ENCODE peak calls at places on chromosome 19, in five cellular contexts. One of them, this sample, is unnamed.

GRCh38 chr19:11832253-11832912 is 16.1 kb upstream of the ZNF439 start:
- DNase-seq in lung: no peak
- DNase-seq in brain microvascular endothelial cell: no peak
- DNase-seq in psoas muscle: no peak
- DNase-seq in tibial artery: no peak
- DNase-seq in this sample: no peak

GRCh38 chr19:10228925-10229324 is 2.2 kb downstream of the S1PR2 start:
- DNase-seq in psoas muscle: no peak
- DNase-seq in brain microvascular endothelial cell: peak
- DNase-seq in tibial artery: no peak
- DNase-seq in lung: no peak
- DNase-seq in this sample: no peak

GRCh38 chr19:11405846-11406643 is 13.1 kb downstream of the RGL3 start:
- DNase-seq in lung: no peak
- DNase-seq in psoas muscle: no peak
- DNase-seq in tibial artery: no peak
- DNase-seq in brain microvascular endothelial cell: no peak
- DNase-seq in this sample: no peak

GRCh38 chr19:40571005-40571318 is 5.7 kb upstream of the SHKBP1 start:
- DNase-seq in tibial artery: no peak
- DNase-seq in psoas muscle: no peak
- DNase-seq in brain microvascular endothelial cell: no peak
- DNase-seq in lung: no peak
- DNase-seq in this sample: no peak

GRCh38 chr19:12955996-12956395 is 1.0 kb downstream of the GADD45GIP1 start:
- DNase-seq in brain microvascular endothelial cell: no peak
- DNase-seq in psoas muscle: no peak
- DNase-seq in tibial artery: no peak
- DNase-seq in lung: no peak
- DNase-seq in this sample: no peak

GRCh38 chr19:18650468-18651001 is 13.7 kb downstream of the KLHL26 start:
- DNase-seq in brain microvascular endothelial cell: peak
- DNase-seq in lung: peak
- DNase-seq in psoas muscle: peak
- DNase-seq in tibial artery: peak
- DNase-seq in this sample: peak

GRCh38 chr19:40006273-40006691 is 9.4 kb downstream of the ZNF546 start:
- DNase-seq in tibial artery: no peak
- DNase-seq in brain microvascular endothelial cell: peak
- DNase-seq in psoas muscle: no peak
- DNase-seq in lung: no peak
- DNase-seq in this sample: no peak

GRCh38 chr19:46147791-46148288 is at the start of gene IGFL2:
- DNase-seq in tibial artery: no peak
- DNase-seq in brain microvascular endothelial cell: no peak
- DNase-seq in lung: no peak
- DNase-seq in psoas muscle: no peak
- DNase-seq in this sample: no peak

DNA sequence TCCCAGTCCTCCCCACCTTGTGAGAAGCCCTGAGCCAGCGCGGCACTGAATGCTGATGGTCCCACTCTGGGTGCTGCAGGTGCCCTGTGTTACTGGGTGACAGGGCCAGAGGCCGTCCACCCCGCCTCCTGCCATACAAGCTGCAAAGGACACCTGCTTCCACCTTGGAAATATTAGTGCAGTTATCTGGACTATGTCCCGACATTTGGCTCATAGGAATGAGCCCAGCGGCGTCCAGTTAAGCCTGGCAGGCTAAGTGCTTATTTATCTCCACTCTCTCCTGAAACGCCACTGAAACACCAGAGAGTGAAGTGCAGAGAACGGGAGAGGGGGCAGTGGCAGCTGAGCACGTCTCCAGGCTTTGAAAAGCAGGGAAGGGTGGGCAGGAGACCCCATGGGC is 145.8 kb downstream of the KDM4B start:
- DNase-seq in brain microvascular endothelial cell: no peak
- DNase-seq in tibial artery: no peak
- DNase-seq in lung: no peak
- DNase-seq in psoas muscle: no peak
- DNase-seq in this sample: no peak
- H3K27ac ChIP-seq in brain microvascular endothelial cell: no peak
- H3K27ac ChIP-seq in tibial artery: no peak
- H3K27ac ChIP-seq in lung: no peak
- H3K27ac ChIP-seq in psoas muscle: no peak
- H3K27ac ChIP-seq in this sample: peak

DNA sequence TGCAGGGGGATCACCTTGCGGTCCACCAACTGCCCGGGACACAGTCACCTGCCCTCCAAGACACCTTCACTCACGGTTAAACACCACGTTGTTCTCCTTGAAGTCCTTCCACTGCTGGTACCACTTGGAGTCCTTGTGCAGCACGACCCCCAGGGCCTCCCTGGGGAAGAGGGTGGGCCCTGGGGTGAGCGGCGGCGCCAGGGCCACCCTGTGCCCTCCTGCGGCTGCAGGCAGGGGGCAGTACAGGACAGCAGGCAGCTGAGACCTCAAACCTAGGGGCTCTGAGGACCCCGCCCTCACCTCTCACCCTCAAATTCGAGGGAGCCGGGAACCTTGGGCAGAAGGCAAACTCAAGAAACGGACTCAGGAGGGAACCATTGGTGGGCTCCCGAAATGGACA is 7.5 kb upstream of the CTXN1 start:
- DNase-seq in psoas muscle: no peak
- DNase-seq in lung: no peak
- DNase-seq in tibial artery: no peak
- DNase-seq in brain microvascular endothelial cell: no peak
- DNase-seq in this sample: no peak
- TF ChIP-seq CTCF in psoas muscle: peak
- TF ChIP-seq CTCF in lung: no peak
- TF ChIP-seq CTCF in tibial artery: no peak
- TF ChIP-seq CTCF in brain microvascular endothelial cell: peak
- TF ChIP-seq CTCF in this sample: no peak

GRCh38 chr19:2820112-2820702 is 539 bp downstream of the ZNF554 start:
- DNase-seq in lung: no peak
- DNase-seq in psoas muscle: no peak
- DNase-seq in brain microvascular endothelial cell: no peak
- DNase-seq in tibial artery: no peak
- DNase-seq in this sample: no peak
- H3K27ac ChIP-seq in lung: no peak
- H3K27ac ChIP-seq in psoas muscle: peak
- H3K27ac ChIP-seq in brain microvascular endothelial cell: no peak
- H3K27ac ChIP-seq in tibial artery: peak
- H3K27ac ChIP-seq in this sample: peak

GRCh38 chr19:37987356-37988332 is 80.6 kb downstream of the SIPA1L3 start:
- DNase-seq in brain microvascular endothelial cell: no peak
- DNase-seq in lung: no peak
- DNase-seq in tibial artery: no peak
- DNase-seq in psoas muscle: no peak
- DNase-seq in this sample: no peak
- TF ChIP-seq CTCF in brain microvascular endothelial cell: peak
- TF ChIP-seq CTCF in lung: no peak
- TF ChIP-seq CTCF in tibial artery: no peak
- TF ChIP-seq CTCF in psoas muscle: no peak
- TF ChIP-seq CTCF in this sample: no peak

DNA sequence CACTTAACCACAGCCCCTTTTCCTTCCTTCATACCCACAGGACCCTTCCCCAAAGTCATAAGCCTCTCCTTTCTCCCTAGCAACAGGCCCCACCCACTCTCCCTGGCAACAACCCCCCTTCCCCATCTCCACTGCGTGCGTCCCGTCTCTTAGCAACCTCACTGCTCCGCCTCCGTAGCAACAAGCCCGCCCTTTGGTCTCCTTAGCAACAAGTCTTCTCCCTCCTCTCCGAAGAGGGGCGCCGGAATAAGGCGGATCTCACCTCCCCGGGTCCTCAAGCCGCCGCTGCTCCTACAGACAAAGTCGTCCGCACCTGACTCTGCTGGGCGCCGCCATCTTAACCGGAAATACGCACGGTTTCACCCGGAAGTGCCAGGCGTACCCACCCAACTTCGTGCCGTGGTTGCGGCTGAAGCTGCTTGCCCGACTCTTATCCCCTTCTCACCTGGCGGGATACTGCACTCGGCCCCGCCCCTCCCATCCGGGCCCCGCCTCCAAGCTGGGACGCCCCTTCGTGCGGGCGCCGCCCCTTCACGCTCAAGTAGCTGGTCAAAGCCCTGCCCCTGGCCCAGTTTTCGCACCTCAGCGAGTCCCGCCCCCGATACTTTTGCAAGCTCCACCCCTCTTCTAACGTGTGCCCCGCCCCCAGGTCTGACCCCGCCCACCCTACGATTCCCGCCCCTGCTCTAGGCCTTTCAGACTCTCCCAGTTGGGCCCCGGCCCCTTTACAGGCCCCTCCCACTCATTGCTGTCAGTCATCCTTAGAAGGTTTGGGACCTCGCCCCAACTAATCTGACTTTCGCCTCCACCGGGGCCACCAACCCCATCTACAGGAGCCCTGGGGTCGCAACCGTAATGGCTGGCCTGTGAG is at the start of gene HSPBP1:
- DNase-seq in psoas muscle: peak
- DNase-seq in lung: peak
- DNase-seq in tibial artery: peak
- DNase-seq in brain microvascular endothelial cell: peak
- DNase-seq in this sample: peak
- H3K27ac ChIP-seq in psoas muscle: peak
- H3K27ac ChIP-seq in lung: peak
- H3K27ac ChIP-seq in tibial artery: peak
- H3K27ac ChIP-seq in brain microvascular endothelial cell: peak
- H3K27ac ChIP-seq in this sample: peak

GRCh38 chr19:42023943-42024260 is 29.9 kb upstream of the ATP1A3 start:
- DNase-seq in tibial artery: no peak
- DNase-seq in lung: no peak
- DNase-seq in brain microvascular endothelial cell: no peak
- DNase-seq in psoas muscle: no peak
- DNase-seq in this sample: no peak
- TF ChIP-seq CTCF in tibial artery: no peak
- TF ChIP-seq CTCF in lung: no peak
- TF ChIP-seq CTCF in brain microvascular endothelial cell: no peak
- TF ChIP-seq CTCF in psoas muscle: no peak
- TF ChIP-seq CTCF in this sample: no peak

DNA sequence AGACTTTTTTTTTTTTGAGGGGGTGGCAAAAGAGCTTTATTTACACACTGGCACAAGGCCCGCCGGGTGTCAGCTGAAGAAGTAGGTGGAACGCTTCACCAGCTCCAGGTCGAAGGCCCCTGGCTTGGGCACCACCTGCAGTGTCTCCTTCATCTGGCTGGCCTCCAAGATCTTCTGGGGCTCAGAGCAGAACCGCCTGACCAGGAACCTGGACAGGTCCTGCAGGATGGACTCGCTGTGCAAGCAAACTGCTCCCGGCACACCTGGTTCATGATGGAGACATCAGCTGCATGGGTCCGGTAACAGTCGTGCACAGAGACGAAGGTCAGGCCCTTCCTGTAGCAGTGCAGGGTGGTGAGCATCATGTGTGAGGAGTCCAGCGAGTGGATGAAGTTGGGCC is 4.4 kb upstream of the CYP4F2 start:
- DNase-seq in tibial artery: no peak
- DNase-seq in brain microvascular endothelial cell: no peak
- DNase-seq in psoas muscle: no peak
- DNase-seq in lung: no peak
- DNase-seq in this sample: no peak
- H3K27ac ChIP-seq in tibial artery: no peak
- H3K27ac ChIP-seq in brain microvascular endothelial cell: no peak
- H3K27ac ChIP-seq in psoas muscle: no peak
- H3K27ac ChIP-seq in lung: no peak
- H3K27ac ChIP-seq in this sample: no peak

GRCh38 chr19:33401683-33402420 is 28.3 kb downstream of the CEBPG start:
- DNase-seq in brain microvascular endothelial cell: no peak
- DNase-seq in lung: no peak
- DNase-seq in psoas muscle: no peak
- DNase-seq in tibial artery: peak
- DNase-seq in this sample: no peak

GRCh38 chr19:33403973-33404304 is 30.4 kb downstream of the CEBPG start:
- DNase-seq in psoas muscle: no peak
- DNase-seq in brain microvascular endothelial cell: no peak
- DNase-seq in lung: no peak
- DNase-seq in tibial artery: no peak
- DNase-seq in this sample: no peak

GRCh38 chr19:33403221-33403972 is 29.9 kb downstream of the CEBPG start:
- DNase-seq in lung: peak
- DNase-seq in brain microvascular endothelial cell: no peak
- DNase-seq in tibial artery: peak
- DNase-seq in psoas muscle: peak
- DNase-seq in this sample: no peak

GRCh38 chr19:33400856-33401682 is 27.6 kb downstream of the CEBPG start:
- DNase-seq in psoas muscle: no peak
- DNase-seq in brain microvascular endothelial cell: no peak
- DNase-seq in lung: no peak
- DNase-seq in tibial artery: peak
- DNase-seq in this sample: no peak

DNA sequence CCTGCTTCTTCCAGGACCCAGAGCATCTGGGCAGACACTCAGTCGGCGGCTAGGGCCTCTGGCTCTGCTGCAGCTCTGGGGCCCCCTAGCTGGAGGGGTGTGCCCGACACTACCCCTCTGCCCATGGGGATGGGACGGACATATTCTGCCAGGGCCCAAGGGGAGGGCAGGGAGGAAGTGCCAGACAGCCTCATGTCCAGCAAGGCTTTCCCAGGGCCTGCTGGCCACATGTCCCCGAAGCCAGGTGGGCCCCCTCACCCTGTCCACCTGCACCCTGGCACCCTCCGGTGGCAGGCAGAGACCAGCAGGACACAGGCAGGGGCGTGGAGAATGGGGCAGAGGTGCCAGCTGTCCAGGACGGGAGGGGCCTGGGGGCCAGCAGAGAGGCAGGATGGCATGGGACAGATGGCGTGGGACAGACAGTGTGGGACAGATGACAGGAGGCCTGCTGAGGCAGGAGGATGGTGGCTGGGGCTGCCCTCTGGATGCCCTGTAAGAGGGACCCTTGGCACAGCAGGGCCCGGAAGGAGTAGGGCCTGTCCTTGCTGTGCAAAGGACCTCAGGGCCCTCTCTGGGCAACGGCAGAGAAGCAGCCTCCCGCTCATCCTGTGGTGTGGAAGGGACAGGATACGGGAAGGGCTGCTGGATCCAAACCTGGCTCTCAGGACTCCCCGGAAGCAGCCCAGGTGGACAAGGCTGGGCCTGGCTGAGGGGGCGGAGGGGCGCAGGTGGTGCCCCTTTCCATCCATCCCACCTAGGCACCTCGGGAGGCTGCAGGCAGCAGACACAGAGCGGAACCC is 29.1 kb downstream of the CEBPG start:
- DNase-seq in lung: no peak
- DNase-seq in brain microvascular endothelial cell: no peak
- DNase-seq in psoas muscle: no peak
- DNase-seq in tibial artery: peak
- DNase-seq in this sample: no peak
- TF ChIP-seq CTCF in lung: no peak
- TF ChIP-seq CTCF in brain microvascular endothelial cell: no peak
- TF ChIP-seq CTCF in psoas muscle: peak
- TF ChIP-seq CTCF in tibial artery: no peak
- TF ChIP-seq CTCF in this sample: peak

This sample was measured in right atrium auricular region.